ENCODE peak calls at places on chromosomes 16 and 17, in ten cellular contexts. Y is cardiac muscle cell, Z is colonic mucosa, V is PC-3, D is fibroblast of lung, T is body of pancreas, L is transverse colon, U is lower lobe of right lung, R is BE2C, E is uterus. O is an unnamed sample. For H3K27me3, the result is how much of the 10 kb centered on the place peaks cover.

GRCh38 chr17:3885271-3885670 is 7.6 kb downstream of the CAMKK1 start:
- DNase-seq in U (no peak), T (no peak), L (no peak), V (no peak), Y (no peak), R (no peak), E (no peak), D (peak), Z (no peak), O (no peak)

GRCh38 chr16:84922351-84923135 is 88.8 kb downstream of the ZDHHC7 start:
- DNase-seq in E (peak), Z (peak), V (no peak), U (peak), T (peak), D (no peak), L (peak), Y (peak), R (peak), O (no peak)

GRCh38 chr16:14101415-14101814 is 30.3 kb downstream of the MRTFB start:
- DNase-seq in U (no peak), D (no peak), R (no peak), L (no peak), Z (no peak), E (no peak), V (no peak), T (no peak), Y (no peak), O (no peak)

GRCh38 chr17:80036715-80037477 is 454 bp downstream of the CCDC40 start:
- DNase-seq in Y (peak), E (no peak), Z (peak), U (peak), L (peak), T (no peak), R (peak), V (peak), D (peak), O (no peak)

GRCh38 chr17:824372-824771 is 42.2 kb downstream of the MRM3 start:
- DNase-seq in R (no peak), V (no peak), Y (no peak), L (no peak), E (peak), D (no peak), Z (no peak), T (no peak), U (no peak), O (no peak)

GRCh38 chr16:76114681-76115080 is 162.5 kb upstream of the CNTNAP4 start:
- DNase-seq in E (no peak), U (no peak), Z (no peak), R (no peak), L (no peak), D (no peak), T (no peak), Y (no peak), V (no peak), O (no peak)

GRCh38 chr17:54900457-54901229 is at the start of gene TOM1L1:
- DNase-seq in Y (peak), Z (peak), V (peak), L (peak), E (peak), T (peak), U (peak), D (peak), R (peak), O (peak)

GRCh38 chr17:72416054-72416691 is 295.4 kb downstream of the SOX9 start:
- DNase-seq in L (no peak), T (no peak), E (no peak), Y (no peak), V (no peak), D (peak), R (peak), U (no peak), Z (no peak), O (peak)

GRCh38 chr17:79977711-79978544 is 57.7 kb downstream of the TBC1D16 start:
- DNase-seq in L (no peak), V (no peak), R (no peak), Y (no peak), U (peak), Z (no peak), T (no peak), D (peak), E (peak), O (no peak)

GRCh38 chr17:28925912-28926365 is 23.1 kb upstream of the DHRS13 start:
- DNase-seq in V (peak), U (no peak), T (no peak), R (no peak), L (no peak), E (no peak), Z (no peak), Y (no peak), D (peak), O (no peak)

GRCh38 chr17:72507370-72507769 is 386.6 kb downstream of the SOX9 start:
- DNase-seq in T (no peak), D (no peak), V (no peak), R (no peak), Z (no peak), U (no peak), Y (no peak), E (no peak), L (no peak), O (no peak)

GRCh38 chr17:40298726-40299125 is 10.3 kb upstream of the RARA start:
- DNase-seq in D (peak), L (no peak), R (no peak), Y (no peak), Z (no peak), E (no peak), V (no peak), U (no peak), T (no peak), O (no peak)

GRCh38 chr16:73219176-73219575 is 171.2 kb upstream of the ZFHX3 start:
- DNase-seq in V (no peak), Y (no peak), L (no peak), R (no peak), E (no peak), D (no peak), Z (no peak), U (no peak), T (no peak), O (no peak)

GRCh38 chr16:73215482-73216377 is 167.8 kb upstream of the ZFHX3 start:
- DNase-seq in V (no peak), R (no peak), Z (no peak), U (no peak), E (no peak), Y (no peak), D (peak), L (no peak), T (no peak), O (no peak)

GRCh38 chr16:73216932-73217331 is 169.0 kb upstream of the ZFHX3 start:
- DNase-seq in Y (no peak), Z (no peak), E (no peak), V (no peak), R (no peak), L (no peak), T (no peak), U (no peak), D (peak), O (no peak)

GRCh38 chr16:73214825-73215481 is 167.0 kb upstream of the ZFHX3 start:
- DNase-seq in T (no peak), V (no peak), L (no peak), U (no peak), R (no peak), Y (no peak), D (peak), Z (no peak), E (peak), O (no peak)

DNA sequence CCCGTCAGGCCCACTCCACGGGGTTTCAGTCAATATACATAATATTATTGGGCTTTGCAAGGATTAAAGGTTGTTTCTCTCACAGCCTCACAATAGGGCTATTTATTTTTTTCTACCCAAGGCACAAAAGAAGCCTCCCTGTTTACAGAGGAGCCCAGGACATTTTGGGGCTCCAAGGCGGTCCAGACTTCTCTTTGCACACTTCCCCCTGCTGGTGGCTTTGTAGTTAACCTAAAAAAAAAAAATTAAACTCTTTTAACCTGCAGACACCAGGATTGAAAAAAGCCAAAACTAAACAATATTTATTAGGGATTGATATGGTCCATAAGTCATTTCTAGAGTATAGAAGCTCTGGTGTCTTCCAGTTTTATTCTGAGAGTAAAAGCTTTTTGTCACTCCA is 169.7 kb upstream of the ZFHX3 start:
- DNase-seq in Z (no peak), D (no peak), U (no peak), V (no peak), E (no peak), R (no peak), Y (no peak), T (no peak), L (no peak), O (no peak)
- TF ChIP-seq CTCF in Z (no peak), D (peak), U (peak), V (peak), E (no peak), R (peak), Y (peak), T (no peak), L (no peak), O (no peak)

GRCh38 chr17:50394711-50395110 is 2.6 kb downstream of the LRRC59 start:
- DNase-seq in E (no peak), T (peak), U (no peak), V (peak), Z (no peak), Y (no peak), R (no peak), L (no peak), D (no peak), O (no peak)
- H3K27me3 ChIP-seq in E (under half), T (under half), U (under half), V (under half), Z (under half), Y (under half), R (under half), L (under half), D (under half), O (under half)

GRCh38 chr16:69107311-69107962 is 2.0 kb downstream of the HAS3 start:
- DNase-seq in Z (peak), R (no peak), Y (peak), L (peak), D (peak), E (no peak), U (peak), V (peak), T (peak), O (no peak)
- TF ChIP-seq CTCF in Z (no peak), R (no peak), Y (no peak), L (no peak), D (no peak), E (no peak), U (no peak), V (no peak), T (no peak), O (no peak)

GRCh38 chr17:48723555-48724239 is 712 bp downstream of the PRAC2 start:
- DNase-seq in E (no peak), D (no peak), V (peak), T (no peak), Z (peak), Y (peak), U (no peak), L (peak), R (no peak), O (no peak)
- H3K27me3 ChIP-seq in E (half or more), D (half or more), V (under half), T (under half), Z (under half), Y (half or more), U (half or more), L (half or more), R (half or more), O (half or more)

GRCh38 chr17:34584805-34585416 is 5.5 kb downstream of the TMEM132E start:
- DNase-seq in Z (no peak), U (no peak), T (no peak), R (peak), D (peak), V (peak), E (no peak), Y (peak), L (no peak), O (no peak)
- TF ChIP-seq CTCF in Z (no peak), U (no peak), T (peak), R (peak), D (no peak), V (peak), E (no peak), Y (peak), L (no peak), O (no peak)

GRCh38 chr17:7176870-7177209 is 2.3 kb downstream of the ASGR1 start:
- DNase-seq in L (no peak), Y (peak), Z (no peak), U (no peak), T (no peak), V (no peak), R (no peak), E (no peak), D (no peak), O (no peak)
- H3K27me3 ChIP-seq in L (under half), Y (under half), Z (under half), U (under half), T (under half), V (under half), R (under half), E (under half), D (under half), O (under half)

O was measured in breast epithelium.